ENCODE peak calls at places on chromosomes 7 and 10, in five cellular contexts. One of them, this sample, is unnamed. For H3K4me1, the result is how much of the 10 kb centered on the place peaks cover.

GRCh38 chr10:1651280-1651975 is 85.9 kb downstream of the ADARB2 start:
- DNase-seq in lung: no peak
- DNase-seq in OCI-LY7: no peak
- DNase-seq in tibial artery: peak
- DNase-seq in suprapubic skin: no peak
- DNase-seq in this sample: no peak

GRCh38 chr10:120950103-120950561 is 99.0 kb downstream of the WDR11 start:
- DNase-seq in lung: no peak
- DNase-seq in OCI-LY7: no peak
- DNase-seq in tibial artery: no peak
- DNase-seq in suprapubic skin: no peak
- DNase-seq in this sample: no peak

GRCh38 chr7:16785846-16786245 is 19.0 kb downstream of the AGR2 start:
- DNase-seq in lung: no peak
- DNase-seq in OCI-LY7: no peak
- DNase-seq in tibial artery: no peak
- DNase-seq in suprapubic skin: no peak
- DNase-seq in this sample: no peak

GRCh38 chr7:141709749-141710148 is 1.6 kb downstream of the WEE2 start:
- DNase-seq in lung: no peak
- DNase-seq in OCI-LY7: no peak
- DNase-seq in tibial artery: no peak
- DNase-seq in suprapubic skin: no peak
- DNase-seq in this sample: no peak

GRCh38 chr7:5625938-5626337 is 155.5 kb downstream of the RNF216 start:
- DNase-seq in lung: no peak
- DNase-seq in OCI-LY7: no peak
- DNase-seq in tibial artery: no peak
- DNase-seq in suprapubic skin: no peak
- DNase-seq in this sample: peak

GRCh38 chr7:45563401-45563800 is 10.8 kb upstream of the ADCY1 start:
- DNase-seq in lung: no peak
- DNase-seq in OCI-LY7: no peak
- DNase-seq in tibial artery: no peak
- DNase-seq in suprapubic skin: no peak
- DNase-seq in this sample: no peak

GRCh38 chr7:141991144-141991543 is 4.5 kb upstream of the MGAM start:
- DNase-seq in lung: no peak
- DNase-seq in OCI-LY7: no peak
- DNase-seq in tibial artery: no peak
- DNase-seq in suprapubic skin: no peak
- DNase-seq in this sample: no peak

GRCh38 chr10:42149027-42149700 is 489.2 kb downstream of the ZNF33B start:
- DNase-seq in lung: no peak
- DNase-seq in OCI-LY7: no peak
- DNase-seq in tibial artery: peak
- DNase-seq in suprapubic skin: peak
- DNase-seq in this sample: no peak

GRCh38 chr7:37709631-37710509 is 26.3 kb downstream of the GPR141 start:
- DNase-seq in lung: no peak
- DNase-seq in OCI-LY7: no peak
- DNase-seq in tibial artery: no peak
- DNase-seq in suprapubic skin: no peak
- DNase-seq in this sample: no peak

GRCh38 chr7:37706807-37707206 is 23.2 kb downstream of the GPR141 start:
- DNase-seq in lung: no peak
- DNase-seq in OCI-LY7: no peak
- DNase-seq in tibial artery: no peak
- DNase-seq in suprapubic skin: no peak
- DNase-seq in this sample: no peak

DNA sequence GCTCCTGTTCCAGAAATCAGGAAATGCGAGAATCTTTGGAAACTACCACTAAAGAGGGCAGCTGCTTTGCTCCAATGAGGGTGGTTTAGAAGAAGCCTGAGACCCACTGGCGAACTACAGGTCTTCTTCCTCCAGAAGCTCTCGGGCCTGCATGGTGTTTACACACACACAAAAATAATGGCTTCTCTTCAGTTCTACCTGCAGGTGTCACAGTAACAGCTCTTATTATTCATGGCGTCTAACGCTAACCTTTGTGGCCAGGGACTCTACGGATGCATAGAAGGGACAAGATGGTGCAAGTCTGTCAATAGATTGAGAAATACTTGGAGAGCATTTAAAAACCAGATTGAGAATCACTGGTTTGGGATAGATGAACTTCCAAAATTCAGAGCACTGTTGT is 22.4 kb downstream of the GPR141 start:
- DNase-seq in lung: no peak
- DNase-seq in OCI-LY7: no peak
- DNase-seq in tibial artery: no peak
- DNase-seq in suprapubic skin: no peak
- DNase-seq in this sample: no peak
- H3K27ac ChIP-seq in lung: no peak
- H3K27ac ChIP-seq in OCI-LY7: no peak
- H3K27ac ChIP-seq in tibial artery: no peak
- H3K27ac ChIP-seq in suprapubic skin: no peak
- H3K27ac ChIP-seq in this sample: no peak

GRCh38 chr10:124632566-124632965 is 111.6 kb downstream of the FAM53B start:
- DNase-seq in lung: no peak
- DNase-seq in OCI-LY7: no peak
- DNase-seq in tibial artery: no peak
- DNase-seq in suprapubic skin: no peak
- DNase-seq in this sample: no peak
- H3K4me1 ChIP-seq in lung: under half
- H3K4me1 ChIP-seq in OCI-LY7: under half
- H3K4me1 ChIP-seq in tibial artery: under half
- H3K4me1 ChIP-seq in suprapubic skin: half or more
- H3K4me1 ChIP-seq in this sample: under half

GRCh38 chr10:79142522-79143309 is 74.0 kb downstream of the ZMIZ1 start:
- DNase-seq in lung: no peak
- DNase-seq in OCI-LY7: no peak
- DNase-seq in tibial artery: no peak
- DNase-seq in suprapubic skin: no peak
- DNase-seq in this sample: no peak
- H3K27ac ChIP-seq in lung: peak
- H3K27ac ChIP-seq in OCI-LY7: no peak
- H3K27ac ChIP-seq in tibial artery: no peak
- H3K27ac ChIP-seq in suprapubic skin: peak
- H3K27ac ChIP-seq in this sample: no peak

GRCh38 chr10:99425204-99425603 is 5.2 kb downstream of the GOT1 start:
- DNase-seq in lung: no peak
- DNase-seq in OCI-LY7: no peak
- DNase-seq in tibial artery: no peak
- DNase-seq in suprapubic skin: no peak
- DNase-seq in this sample: no peak
- H3K4me1 ChIP-seq in lung: under half
- H3K4me1 ChIP-seq in OCI-LY7: under half
- H3K4me1 ChIP-seq in tibial artery: under half
- H3K4me1 ChIP-seq in suprapubic skin: under half
- H3K4me1 ChIP-seq in this sample: under half

This sample was measured in SJCRH30.